ENCODE peak calls at places on chromosomes 12 and 14, in six cellular contexts. N is H9, V is IMR-90, H is trophoblast cell, M is neuronal stem cell, J is mesenchymal stem cell. W is an unnamed sample.

GRCh38 chr14:67411820-67412421 is at the start of gene PLEK2:
- DNase-seq in N (no peak), V (no peak), H (no peak), M (no peak), J (no peak), W (peak; percentile 67)

GRCh38 chr14:102086346-102086971 is 385 bp downstream of the HSP90AA1 start:
- DNase-seq in N (no peak), V (peak; percentile 68), H (peak; percentile 42), M (no peak), J (peak; percentile 66), W (no peak)

GRCh38 chr12:47867496-47867941 is 37.3 kb downstream of the VDR start:
- DNase-seq in N (no peak), V (peak; percentile 96), H (no peak), M (no peak), J (peak; percentile 90), W (no peak)

GRCh38 chr14:50954811-50955372 is 10.6 kb upstream of the PYGL start:
- DNase-seq in N (no peak), V (peak; percentile 79), H (no peak), M (no peak), J (peak; percentile 67), W (no peak)

GRCh38 chr12:14993537-14994266 is 20.9 kb downstream of the PDE6H start:
- DNase-seq in N (no peak), V (peak; percentile 68), H (peak; percentile 86), M (no peak), J (peak; percentile 80), W (no peak)

GRCh38 chr14:50452979-50453705 is 56.5 kb upstream of the CDKL1 start:
- DNase-seq in N (no peak), V (peak; percentile 86), H (no peak), M (no peak), J (peak; percentile 56), W (no peak)

GRCh38 chr14:59601056-59601455 is 24.4 kb upstream of the CCDC175 start:
- DNase-seq in N (no peak), V (no peak), H (no peak), M (no peak), J (no peak), W (no peak)

GRCh38 chr12:79681008-79681590 is 9.7 kb downstream of the PAWR start:
- DNase-seq in N (no peak), V (peak; percentile 83), H (peak; percentile 5), M (no peak), J (peak; percentile 68), W (no peak)

GRCh38 chr14:99812096-99812750 is 19.0 kb downstream of the EML1 start:
- DNase-seq in N (no peak), V (no peak), H (no peak), M (no peak), J (no peak), W (no peak)

GRCh38 chr12:95319694-95320331 is 102.2 kb downstream of the VEZT start:
- DNase-seq in N (no peak), V (peak; percentile 10), H (no peak), M (no peak), J (no peak), W (no peak)

GRCh38 chr14:61585598-61586538 is 109.4 kb upstream of the HIF1A start:
- DNase-seq in N (no peak), V (peak; percentile 93), H (no peak), M (no peak), J (peak; percentile 84), W (no peak)

GRCh38 chr14:76829650-76830421 is 3.6 kb downstream of the LRRC74A start:
- DNase-seq in N (no peak), V (no peak), H (no peak), M (no peak), J (no peak), W (no peak)

GRCh38 chr12:48861111-48861510 is 4.6 kb downstream of the RND1 start:
- DNase-seq in N (no peak), V (no peak), H (no peak), M (no peak), J (no peak), W (no peak)

GRCh38 chr14:61512508-61512907 is 182.8 kb upstream of the HIF1A start:
- DNase-seq in N (no peak), V (peak; percentile 51), H (no peak), M (no peak), J (peak; percentile 74), W (no peak)

GRCh38 chr14:80973918-80974317 is 18.5 kb downstream of the TSHR start:
- DNase-seq in N (no peak), V (no peak), H (peak; percentile 51), M (no peak), J (no peak), W (no peak)

GRCh38 chr12:65756956-65757511 is 67.2 kb upstream of the HMGA2 start:
- DNase-seq in N (no peak), V (peak; percentile 16), H (no peak), M (no peak), J (no peak), W (no peak)

GRCh38 chr12:75699728-75700496 is 188.5 kb upstream of the KRR1 start:
- DNase-seq in N (no peak), V (peak; percentile 67), H (no peak), M (no peak), J (no peak), W (no peak)

GRCh38 chr14:97491697-97492096 is 694.5 kb downstream of the VRK1 start:
- DNase-seq in N (no peak), V (no peak), H (no peak), M (no peak), J (no peak), W (no peak)

GRCh38 chr12:67772276-67773169 is 124.0 kb downstream of the DYRK2 start:
- DNase-seq in N (peak; percentile 94), V (peak; percentile 76), H (no peak), M (peak; percentile 62), J (peak; percentile 87), W (peak; percentile 64)

GRCh38 chr14:37602605-37603453 is 7.4 kb downstream of the TTC6 start:
- DNase-seq in N (no peak), V (no peak), H (no peak), M (no peak), J (no peak), W (no peak)

GRCh38 chr12:107091381-107091780 is 2.0 kb downstream of the CRY1 start:
- DNase-seq in N (no peak), V (peak; percentile 64), H (no peak), M (no peak), J (peak; percentile 51), W (no peak)

GRCh38 chr14:75277000-75277795 is 1.4 kb upstream of the FOS start:
- DNase-seq in N (peak; percentile 85), V (peak; percentile 89), H (peak; percentile 98), M (peak; percentile 81), J (peak; percentile 98), W (peak; percentile 83)

GRCh38 chr12:108832730-108833354 is 24.5 kb downstream of the SSH1 start:
- DNase-seq in N (no peak), V (peak; percentile 91), H (peak; percentile 49), M (no peak), J (peak; percentile 77), W (no peak)

GRCh38 chr12:21248679-21249078 is 86.0 kb downstream of the SLCO1A2 start:
- DNase-seq in N (no peak), V (no peak), H (no peak), M (no peak), J (peak; percentile 5), W (no peak)

GRCh38 chr12:104865080-104865479 is 93.0 kb downstream of the SLC41A2 start:
- DNase-seq in N (no peak), V (no peak), H (no peak), M (no peak), J (no peak), W (no peak)

GRCh38 chr12:80230068-80230467 is 130.7 kb downstream of the OTOGL start:
- DNase-seq in N (peak; percentile 58), V (no peak), H (no peak), M (peak; percentile 67), J (no peak), W (peak; percentile 9)

GRCh38 chr12:6319446-6319845 is 9.0 kb downstream of the PLEKHG6 start:
- DNase-seq in N (no peak), V (no peak), H (no peak), M (no peak), J (no peak), W (no peak)

GRCh38 chr12:31117203-31118011 is 43.7 kb downstream of the DDX11 start:
- DNase-seq in N (peak; percentile 83), V (peak; percentile 1), H (peak; percentile 7), M (peak; percentile 59), J (peak; percentile 46), W (peak; percentile 85)

GRCh38 chr12:23049180-23049579 is 424.2 kb downstream of the ETNK1 start:
- DNase-seq in N (no peak), V (peak; percentile 27), H (no peak), M (no peak), J (peak; percentile 14), W (no peak)

GRCh38 chr14:50542941-50543418 is 10.6 kb upstream of the MAP4K5 start:
- DNase-seq in N (no peak), V (peak; percentile 61), H (peak; percentile 36), M (peak; percentile 30), J (peak; percentile 51), W (no peak)

GRCh38 chr14:88468396-88468795 is 82.9 kb downstream of the SPATA7 start:
- DNase-seq in N (no peak), V (peak; percentile 92), H (peak; percentile 67), M (no peak), J (peak; percentile 61), W (no peak)

GRCh38 chr12:44015333-44015941 is 179.6 kb downstream of the TMEM117 start:
- DNase-seq in N (no peak), V (peak; percentile 66), H (no peak), M (peak; percentile 43), J (peak; percentile 51), W (no peak)

GRCh38 chr12:80226576-80226975 is 127.2 kb downstream of the OTOGL start:
- DNase-seq in N (no peak), V (peak; percentile 68), H (no peak), M (no peak), J (peak; percentile 54), W (no peak)

GRCh38 chr12:114450019-114450418 is 44.1 kb upstream of the TBX5 start:
- DNase-seq in N (no peak), V (no peak), H (no peak), M (no peak), J (no peak), W (no peak)
- H4K91ac ChIP-seq in N (no peak overlapping the region), V (no peak overlapping the region), H (no peak overlapping the region), M (no peak overlapping the region), J (no peak overlapping the region), W (no peak overlapping the region)

GRCh38 chr14:69351385-69351784 is 46.7 kb downstream of the ERH start:
- DNase-seq in N (no peak), V (no peak), H (no peak), M (no peak), J (no peak), W (no peak)
- H4K91ac ChIP-seq in N (no peak overlapping the region), V (no peak overlapping the region), H (no peak overlapping the region), M (no peak overlapping the region), J (no peak overlapping the region), W (no peak overlapping the region)

GRCh38 chr12:19273482-19274330 is 144.2 kb downstream of the PLEKHA5 start:
- DNase-seq in N (no peak), V (peak; percentile 97), H (peak; percentile 10), M (no peak), J (peak; percentile 97), W (no peak)
- H4K91ac ChIP-seq in N (no peak overlapping the region), V (peak overlapping the region; percentile 80), H (peak overlapping the region; percentile 11), M (no peak overlapping the region), J (no peak overlapping the region), W (no peak overlapping the region)

DNA sequence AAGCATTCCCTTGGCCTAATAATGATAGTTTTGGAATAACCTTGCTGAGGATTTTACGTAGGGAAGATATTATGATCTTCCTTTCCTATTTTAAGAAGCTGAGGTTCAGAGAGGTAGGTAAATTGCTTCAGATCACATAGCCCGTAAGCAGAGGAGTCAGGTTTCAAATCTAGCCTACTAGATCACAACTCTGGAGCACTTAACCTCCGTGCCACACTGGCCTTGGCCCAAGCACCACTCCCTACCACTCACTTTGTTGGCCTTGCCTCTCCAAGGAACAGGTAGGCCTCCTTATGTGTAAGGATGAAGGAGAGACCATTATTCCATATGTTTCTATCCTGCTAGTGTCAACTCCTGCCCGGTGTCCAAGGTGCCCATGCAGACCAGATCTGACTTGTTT is 12.4 kb upstream of the ACOT1 start:
- DNase-seq in N (no peak), V (no peak), H (no peak), M (no peak), J (no peak), W (no peak)
- H4K91ac ChIP-seq in N (no peak overlapping the region), V (no peak overlapping the region), H (no peak overlapping the region), M (no peak overlapping the region), J (no peak overlapping the region), W (no peak overlapping the region)